ENCODE peak calls at places on chromosomes 6 and 20, in eight cellular contexts. A, I, B, J, M, C, Q and L are unnamed samples.

GRCh38 chr20:13229538-13229937 is 8.5 kb downstream of the ISM1 start:
- DNase-seq in A (no peak), I (no peak), B (no peak), J (no peak), M (no peak), C (no peak), Q (no peak), L (no peak)

GRCh38 chr6:3457710-3458605 is 1.1 kb upstream of the SLC22A23 start:
- DNase-seq in A (no peak), I (no peak), B (no peak), J (peak), M (no peak), C (no peak), Q (peak), L (no peak)

GRCh38 chr6:33412140-33413009 is 1.6 kb downstream of the PHF1 start:
- DNase-seq in A (no peak), I (no peak), B (no peak), J (no peak), M (no peak), C (no peak), Q (no peak), L (no peak)

GRCh38 chr6:21611485-21611884 is 17.9 kb downstream of the SOX4 start:
- DNase-seq in A (no peak), I (no peak), B (no peak), J (no peak), M (no peak), C (no peak), Q (no peak), L (no peak)

GRCh38 chr6:6315660-6316059 is 4.8 kb downstream of the F13A1 start:
- DNase-seq in A (no peak), I (no peak), B (no peak), J (peak), M (no peak), C (peak), Q (peak), L (peak)

GRCh38 chr6:27321370-27321769 is 9.3 kb upstream of the POM121L2 start:
- DNase-seq in A (no peak), I (no peak), B (no peak), J (no peak), M (no peak), C (no peak), Q (no peak), L (no peak)

GRCh38 chr6:37920667-37921066 is 101.1 kb downstream of the ZFAND3 start:
- DNase-seq in A (no peak), I (no peak), B (no peak), J (peak), M (no peak), C (no peak), Q (no peak), L (no peak)

GRCh38 chr6:5325173-5325572 is 63.9 kb downstream of the FARS2 start:
- DNase-seq in A (no peak), I (no peak), B (no peak), J (no peak), M (no peak), C (no peak), Q (no peak), L (no peak)

GRCh38 chr6:27867051-27867940 is 44.9 kb downstream of the OR2B2 start:
- DNase-seq in A (peak), I (no peak), B (no peak), J (peak), M (peak), C (peak), Q (peak), L (peak)

GRCh38 chr6:16947461-16948159 is 154.2 kb upstream of the STMND1 start:
- DNase-seq in A (no peak), I (peak), B (peak), J (peak), M (no peak), C (no peak), Q (no peak), L (no peak)

GRCh38 chr6:166784691-166785090 is 157.6 kb upstream of the RPS6KA2 start:
- DNase-seq in A (no peak), I (no peak), B (no peak), J (peak), M (no peak), C (no peak), Q (no peak), L (no peak)

GRCh38 chr6:129498556-129498940 is 211.4 kb downstream of the ARHGAP18 start:
- DNase-seq in A (no peak), I (no peak), B (peak), J (peak), M (no peak), C (no peak), Q (no peak), L (no peak)

GRCh38 chr6:55853008-55854001 is 22.1 kb downstream of the BMP5 start:
- DNase-seq in A (no peak), I (no peak), B (no peak), J (no peak), M (no peak), C (no peak), Q (no peak), L (no peak)

GRCh38 chr20:35886537-35886936 is 67.8 kb downstream of the SCAND1 start:
- DNase-seq in A (no peak), I (no peak), B (no peak), J (no peak), M (no peak), C (peak), Q (no peak), L (no peak)

GRCh38 chr6:41541364-41541763 is 4.8 kb upstream of the FOXP4 start:
- DNase-seq in A (no peak), I (no peak), B (no peak), J (no peak), M (no peak), C (no peak), Q (no peak), L (no peak)

GRCh38 chr20:58551631-58552030 is 36.4 kb upstream of the APCDD1L start:
- DNase-seq in A (no peak), I (no peak), B (no peak), J (no peak), M (no peak), C (no peak), Q (no peak), L (no peak)

GRCh38 chr6:71482742-71483141 is 194.1 kb downstream of the OGFRL1 start:
- DNase-seq in A (no peak), I (no peak), B (no peak), J (peak), M (no peak), C (no peak), Q (no peak), L (no peak)

GRCh38 chr6:154515808-154516207 is 5.3 kb upstream of the CNKSR3 start:
- DNase-seq in A (no peak), I (no peak), B (no peak), J (no peak), M (no peak), C (no peak), Q (no peak), L (no peak)

GRCh38 chr20:42836339-42836738 is 353.4 kb downstream of the PTPRT start:
- DNase-seq in A (no peak), I (no peak), B (no peak), J (peak), M (no peak), C (no peak), Q (peak), L (no peak)

DNA sequence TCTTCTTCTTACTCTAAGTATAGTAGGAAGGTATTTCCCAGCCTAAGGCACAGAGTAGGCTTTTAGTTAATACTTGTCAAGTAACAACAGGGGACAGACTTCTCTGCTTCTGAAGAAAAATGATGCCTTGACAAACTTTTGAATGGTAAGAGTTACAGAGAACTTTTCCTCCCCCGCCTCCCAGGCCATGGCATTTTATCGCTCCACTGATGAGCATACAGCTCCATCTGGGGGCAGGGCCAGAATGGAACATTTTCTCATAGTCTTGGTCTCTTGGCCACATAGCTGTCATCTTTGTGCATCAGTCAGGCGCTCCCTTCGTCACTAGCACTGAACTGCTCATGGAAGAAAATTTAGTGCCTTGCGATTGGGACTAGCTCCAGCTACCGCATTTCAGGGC is 1066.8 kb upstream of the CITED2 start:
- DNase-seq in A (peak), I (peak), B (no peak), J (no peak), M (no peak), C (peak), Q (peak), L (no peak)
- TF ChIP-seq CTCF in A (peak), I (peak), B (peak), J (peak), M (peak), C (peak), Q (no peak), L (peak)

GRCh38 chr20:1397710-1398109 is 4.9 kb upstream of the FKBP1A start:
- DNase-seq in A (no peak), I (no peak), B (no peak), J (no peak), M (no peak), C (no peak), Q (no peak), L (no peak)
- TF ChIP-seq CTCF in A (no peak), I (no peak), B (peak), J (no peak), M (no peak), C (peak), Q (no peak), L (peak)

GRCh38 chr6:111692327-111693164 is 86.9 kb upstream of the TRAF3IP2 start:
- DNase-seq in A (no peak), I (no peak), B (no peak), J (peak), M (no peak), C (no peak), Q (no peak), L (no peak)
- TF ChIP-seq CTCF in A (no peak), I (no peak), B (no peak), J (no peak), M (no peak), C (no peak), Q (no peak), L (no peak)

GRCh38 chr6:31227143-31227542 is 44.7 kb downstream of the HLA-C start:
- DNase-seq in A (no peak), I (no peak), B (no peak), J (no peak), M (no peak), C (no peak), Q (no peak), L (no peak)

GRCh38 chr6:31225735-31226134 is 46.2 kb downstream of the HLA-C start:
- DNase-seq in A (no peak), I (no peak), B (no peak), J (no peak), M (no peak), C (no peak), Q (no peak), L (no peak)

GRCh38 chr6:31222496-31222895 is 49.4 kb downstream of the HLA-C start:
- DNase-seq in A (no peak), I (no peak), B (no peak), J (no peak), M (no peak), C (no peak), Q (no peak), L (no peak)

GRCh38 chr6:31228484-31228883 is 43.4 kb downstream of the HLA-C start:
- DNase-seq in A (no peak), I (no peak), B (no peak), J (no peak), M (no peak), C (no peak), Q (no peak), L (no peak)
- TF ChIP-seq CTCF in A (no peak), I (no peak), B (no peak), J (no peak), M (no peak), C (no peak), Q (no peak), L (no peak)